ENCODE peak calls at places on chromosomes 7 and 10, in eight cellular contexts. One of them, this sample, is unnamed.

GRCh38 chr7:94391716-94392390 is 2.8 kb upstream of the COL1A2 start:
- DNase-seq in lower leg skin: no peak
- DNase-seq in neural crest cell: no peak
- DNase-seq in IMR-90: peak
- DNase-seq in fibroblast of mammary gland: peak
- DNase-seq in T-cell: no peak
- DNase-seq in spleen: no peak
- DNase-seq in NCI-H2171 treated with DMSO at 0.1 percent for 48 hours: no peak
- DNase-seq in this sample: no peak

GRCh38 chr10:129547583-129547982 is 80.5 kb downstream of the MGMT start:
- DNase-seq in IMR-90: peak
- DNase-seq in T-cell: no peak
- DNase-seq in fibroblast of mammary gland: no peak
- DNase-seq in lower leg skin: peak
- DNase-seq in spleen: no peak
- DNase-seq in neural crest cell: no peak
- DNase-seq in NCI-H2171 treated with DMSO at 0.1 percent for 48 hours: no peak
- DNase-seq in this sample: no peak

GRCh38 chr7:4882742-4883351 is 669 bp downstream of the RADIL start:
- DNase-seq in NCI-H2171 treated with DMSO at 0.1 percent for 48 hours: peak
- DNase-seq in spleen: no peak
- DNase-seq in fibroblast of mammary gland: no peak
- DNase-seq in T-cell: no peak
- DNase-seq in neural crest cell: no peak
- DNase-seq in IMR-90: no peak
- DNase-seq in lower leg skin: no peak
- DNase-seq in this sample: no peak

GRCh38 chr7:151088019-151088855 is 2.0 kb downstream of the AGAP3 start:
- DNase-seq in lower leg skin: no peak
- DNase-seq in IMR-90: no peak
- DNase-seq in spleen: no peak
- DNase-seq in NCI-H2171 treated with DMSO at 0.1 percent for 48 hours: peak
- DNase-seq in fibroblast of mammary gland: peak
- DNase-seq in T-cell: no peak
- DNase-seq in neural crest cell: no peak
- DNase-seq in this sample: no peak

GRCh38 chr10:48482207-48482606 is 122.7 kb downstream of the ARHGAP22 start:
- DNase-seq in fibroblast of mammary gland: no peak
- DNase-seq in IMR-90: no peak
- DNase-seq in neural crest cell: no peak
- DNase-seq in lower leg skin: no peak
- DNase-seq in T-cell: no peak
- DNase-seq in NCI-H2171 treated with DMSO at 0.1 percent for 48 hours: no peak
- DNase-seq in spleen: no peak
- DNase-seq in this sample: no peak

GRCh38 chr10:102234866-102235597 is 6.3 kb downstream of the PITX3 start:
- DNase-seq in NCI-H2171 treated with DMSO at 0.1 percent for 48 hours: no peak
- DNase-seq in T-cell: no peak
- DNase-seq in lower leg skin: peak
- DNase-seq in neural crest cell: no peak
- DNase-seq in fibroblast of mammary gland: no peak
- DNase-seq in spleen: no peak
- DNase-seq in IMR-90: no peak
- DNase-seq in this sample: no peak

GRCh38 chr7:130831817-130832481 is 97.9 kb upstream of the KLF14 start:
- DNase-seq in fibroblast of mammary gland: peak
- DNase-seq in lower leg skin: no peak
- DNase-seq in T-cell: no peak
- DNase-seq in IMR-90: peak
- DNase-seq in neural crest cell: peak
- DNase-seq in spleen: no peak
- DNase-seq in NCI-H2171 treated with DMSO at 0.1 percent for 48 hours: peak
- DNase-seq in this sample: no peak

GRCh38 chr10:102735065-102735562 is 8.6 kb upstream of the WBP1L start:
- DNase-seq in NCI-H2171 treated with DMSO at 0.1 percent for 48 hours: no peak
- DNase-seq in neural crest cell: no peak
- DNase-seq in fibroblast of mammary gland: peak
- DNase-seq in spleen: no peak
- DNase-seq in T-cell: no peak
- DNase-seq in IMR-90: no peak
- DNase-seq in lower leg skin: no peak
- DNase-seq in this sample: peak

GRCh38 chr7:50308301-50309129 is 4.0 kb downstream of the IKZF1 start:
- DNase-seq in neural crest cell: no peak
- DNase-seq in spleen: no peak
- DNase-seq in NCI-H2171 treated with DMSO at 0.1 percent for 48 hours: no peak
- DNase-seq in lower leg skin: no peak
- DNase-seq in fibroblast of mammary gland: no peak
- DNase-seq in T-cell: no peak
- DNase-seq in IMR-90: no peak
- DNase-seq in this sample: no peak

GRCh38 chr7:141362580-141363435 is 188.4 kb upstream of the AGK start:
- DNase-seq in spleen: no peak
- DNase-seq in lower leg skin: no peak
- DNase-seq in T-cell: no peak
- DNase-seq in IMR-90: peak
- DNase-seq in neural crest cell: no peak
- DNase-seq in fibroblast of mammary gland: peak
- DNase-seq in NCI-H2171 treated with DMSO at 0.1 percent for 48 hours: peak
- DNase-seq in this sample: no peak

GRCh38 chr10:6583447-6583846 is 3.4 kb upstream of the PRKCQ start:
- DNase-seq in neural crest cell: no peak
- DNase-seq in lower leg skin: peak
- DNase-seq in NCI-H2171 treated with DMSO at 0.1 percent for 48 hours: no peak
- DNase-seq in fibroblast of mammary gland: no peak
- DNase-seq in IMR-90: no peak
- DNase-seq in T-cell: peak
- DNase-seq in spleen: no peak
- DNase-seq in this sample: no peak

GRCh38 chr7:158066085-158066484 is 521.5 kb downstream of the PTPRN2 start:
- DNase-seq in T-cell: no peak
- DNase-seq in fibroblast of mammary gland: no peak
- DNase-seq in spleen: peak
- DNase-seq in IMR-90: no peak
- DNase-seq in lower leg skin: no peak
- DNase-seq in NCI-H2171 treated with DMSO at 0.1 percent for 48 hours: no peak
- DNase-seq in neural crest cell: no peak
- DNase-seq in this sample: no peak

GRCh38 chr10:131641231-131641630 is 259.6 kb upstream of the PPP2R2D start:
- DNase-seq in neural crest cell: no peak
- DNase-seq in lower leg skin: peak
- DNase-seq in T-cell: no peak
- DNase-seq in IMR-90: no peak
- DNase-seq in spleen: peak
- DNase-seq in NCI-H2171 treated with DMSO at 0.1 percent for 48 hours: no peak
- DNase-seq in fibroblast of mammary gland: no peak
- DNase-seq in this sample: no peak

GRCh38 chr10:26199841-26200240 is 16.7 kb upstream of the GAD2 start:
- DNase-seq in NCI-H2171 treated with DMSO at 0.1 percent for 48 hours: no peak
- DNase-seq in fibroblast of mammary gland: no peak
- DNase-seq in lower leg skin: no peak
- DNase-seq in spleen: no peak
- DNase-seq in neural crest cell: no peak
- DNase-seq in IMR-90: no peak
- DNase-seq in T-cell: no peak
- DNase-seq in this sample: no peak

GRCh38 chr10:24556746-24557742 is 166.6 kb downstream of the ARHGAP21 start:
- DNase-seq in NCI-H2171 treated with DMSO at 0.1 percent for 48 hours: peak
- DNase-seq in T-cell: no peak
- DNase-seq in lower leg skin: peak
- DNase-seq in IMR-90: peak
- DNase-seq in neural crest cell: peak
- DNase-seq in fibroblast of mammary gland: peak
- DNase-seq in spleen: no peak
- DNase-seq in this sample: no peak

GRCh38 chr10:24255115-24255895 is 46.4 kb downstream of the KIAA1217 start:
- DNase-seq in spleen: no peak
- DNase-seq in IMR-90: no peak
- DNase-seq in fibroblast of mammary gland: no peak
- DNase-seq in T-cell: no peak
- DNase-seq in neural crest cell: no peak
- DNase-seq in NCI-H2171 treated with DMSO at 0.1 percent for 48 hours: no peak
- DNase-seq in lower leg skin: peak
- DNase-seq in this sample: no peak

GRCh38 chr7:16563281-16564022 is 36.8 kb downstream of the LRRC72 start:
- DNase-seq in NCI-H2171 treated with DMSO at 0.1 percent for 48 hours: no peak
- DNase-seq in neural crest cell: no peak
- DNase-seq in fibroblast of mammary gland: peak
- DNase-seq in T-cell: no peak
- DNase-seq in spleen: no peak
- DNase-seq in lower leg skin: no peak
- DNase-seq in IMR-90: peak
- DNase-seq in this sample: no peak

GRCh38 chr7:19122018-19122588 is 4.7 kb upstream of the TWIST1 start:
- DNase-seq in IMR-90: peak
- DNase-seq in lower leg skin: no peak
- DNase-seq in NCI-H2171 treated with DMSO at 0.1 percent for 48 hours: peak
- DNase-seq in fibroblast of mammary gland: peak
- DNase-seq in spleen: no peak
- DNase-seq in neural crest cell: no peak
- DNase-seq in T-cell: no peak
- DNase-seq in this sample: no peak

GRCh38 chr10:125214283-125214570 is 53.9 kb upstream of the CTBP2 start:
- DNase-seq in T-cell: no peak
- DNase-seq in IMR-90: no peak
- DNase-seq in NCI-H2171 treated with DMSO at 0.1 percent for 48 hours: no peak
- DNase-seq in spleen: no peak
- DNase-seq in neural crest cell: no peak
- DNase-seq in lower leg skin: peak
- DNase-seq in fibroblast of mammary gland: no peak
- DNase-seq in this sample: no peak

GRCh38 chr10:117461766-117462423 is 80.7 kb upstream of the EMX2 start:
- DNase-seq in fibroblast of mammary gland: peak
- DNase-seq in NCI-H2171 treated with DMSO at 0.1 percent for 48 hours: no peak
- DNase-seq in lower leg skin: peak
- DNase-seq in IMR-90: peak
- DNase-seq in T-cell: no peak
- DNase-seq in neural crest cell: no peak
- DNase-seq in spleen: peak
- DNase-seq in this sample: no peak

GRCh38 chr7:127844707-127845331 is 186.4 kb downstream of the LRRC4 start:
- DNase-seq in fibroblast of mammary gland: peak
- DNase-seq in T-cell: no peak
- DNase-seq in spleen: no peak
- DNase-seq in neural crest cell: no peak
- DNase-seq in IMR-90: peak
- DNase-seq in NCI-H2171 treated with DMSO at 0.1 percent for 48 hours: peak
- DNase-seq in lower leg skin: no peak
- DNase-seq in this sample: no peak

GRCh38 chr7:33836797-33837355 is 68.5 kb upstream of the BMPER start:
- DNase-seq in IMR-90: peak
- DNase-seq in lower leg skin: no peak
- DNase-seq in fibroblast of mammary gland: peak
- DNase-seq in neural crest cell: no peak
- DNase-seq in spleen: no peak
- DNase-seq in T-cell: no peak
- DNase-seq in NCI-H2171 treated with DMSO at 0.1 percent for 48 hours: peak
- DNase-seq in this sample: no peak

GRCh38 chr7:43646603-43647313 is 63.9 kb downstream of the STK17A start:
- DNase-seq in lower leg skin: no peak
- DNase-seq in neural crest cell: no peak
- DNase-seq in IMR-90: peak
- DNase-seq in fibroblast of mammary gland: peak
- DNase-seq in T-cell: no peak
- DNase-seq in NCI-H2171 treated with DMSO at 0.1 percent for 48 hours: peak
- DNase-seq in spleen: no peak
- DNase-seq in this sample: no peak

GRCh38 chr10:31315453-31315852 is 3.6 kb upstream of the ZEB1 start:
- DNase-seq in neural crest cell: no peak
- DNase-seq in spleen: no peak
- DNase-seq in T-cell: no peak
- DNase-seq in fibroblast of mammary gland: peak
- DNase-seq in lower leg skin: no peak
- DNase-seq in IMR-90: peak
- DNase-seq in NCI-H2171 treated with DMSO at 0.1 percent for 48 hours: no peak
- DNase-seq in this sample: no peak

GRCh38 chr10:120755771-120756170 is 95.4 kb upstream of the WDR11 start:
- DNase-seq in spleen: no peak
- DNase-seq in fibroblast of mammary gland: no peak
- DNase-seq in lower leg skin: no peak
- DNase-seq in IMR-90: no peak
- DNase-seq in neural crest cell: no peak
- DNase-seq in T-cell: no peak
- DNase-seq in NCI-H2171 treated with DMSO at 0.1 percent for 48 hours: no peak
- DNase-seq in this sample: no peak

GRCh38 chr10:131477457-131478205 is 166.1 kb upstream of the TCERG1L start:
- DNase-seq in T-cell: no peak
- DNase-seq in fibroblast of mammary gland: no peak
- DNase-seq in lower leg skin: no peak
- DNase-seq in IMR-90: no peak
- DNase-seq in neural crest cell: no peak
- DNase-seq in NCI-H2171 treated with DMSO at 0.1 percent for 48 hours: no peak
- DNase-seq in spleen: no peak
- DNase-seq in this sample: no peak

GRCh38 chr10:63421591-63421990 is 44.2 kb downstream of the JMJD1C start:
- DNase-seq in neural crest cell: no peak
- DNase-seq in fibroblast of mammary gland: no peak
- DNase-seq in T-cell: peak
- DNase-seq in lower leg skin: no peak
- DNase-seq in IMR-90: no peak
- DNase-seq in spleen: no peak
- DNase-seq in NCI-H2171 treated with DMSO at 0.1 percent for 48 hours: no peak
- DNase-seq in this sample: no peak

GRCh38 chr10:132539431-132539839 is 1.8 kb downstream of the INPP5A start:
- DNase-seq in spleen: peak
- DNase-seq in neural crest cell: no peak
- DNase-seq in lower leg skin: no peak
- DNase-seq in IMR-90: no peak
- DNase-seq in fibroblast of mammary gland: no peak
- DNase-seq in NCI-H2171 treated with DMSO at 0.1 percent for 48 hours: no peak
- DNase-seq in T-cell: peak
- DNase-seq in this sample: no peak

GRCh38 chr7:100826546-100827329 is 585 bp downstream of the EPHB4 start:
- DNase-seq in lower leg skin: no peak
- DNase-seq in NCI-H2171 treated with DMSO at 0.1 percent for 48 hours: no peak
- DNase-seq in IMR-90: no peak
- DNase-seq in fibroblast of mammary gland: no peak
- DNase-seq in neural crest cell: no peak
- DNase-seq in spleen: no peak
- DNase-seq in T-cell: no peak
- DNase-seq in this sample: peak

GRCh38 chr10:72162978-72163377 is 52.8 kb upstream of the ANAPC16 start:
- DNase-seq in T-cell: no peak
- DNase-seq in fibroblast of mammary gland: peak
- DNase-seq in IMR-90: peak
- DNase-seq in NCI-H2171 treated with DMSO at 0.1 percent for 48 hours: no peak
- DNase-seq in spleen: no peak
- DNase-seq in lower leg skin: no peak
- DNase-seq in neural crest cell: no peak
- DNase-seq in this sample: no peak

GRCh38 chr7:107890493-107890961 is 456 bp upstream of the DLD start:
- DNase-seq in NCI-H2171 treated with DMSO at 0.1 percent for 48 hours: no peak
- DNase-seq in IMR-90: no peak
- DNase-seq in neural crest cell: no peak
- DNase-seq in T-cell: no peak
- DNase-seq in spleen: no peak
- DNase-seq in lower leg skin: no peak
- DNase-seq in fibroblast of mammary gland: no peak
- DNase-seq in this sample: no peak

GRCh38 chr10:88693392-88694020 is 12.5 kb upstream of the LIPK start:
- DNase-seq in fibroblast of mammary gland: peak
- DNase-seq in neural crest cell: no peak
- DNase-seq in spleen: no peak
- DNase-seq in NCI-H2171 treated with DMSO at 0.1 percent for 48 hours: no peak
- DNase-seq in lower leg skin: no peak
- DNase-seq in IMR-90: no peak
- DNase-seq in T-cell: no peak
- DNase-seq in this sample: no peak

GRCh38 chr10:101246639-101247038 is 17.4 kb upstream of the LBX1 start:
- DNase-seq in IMR-90: no peak
- DNase-seq in spleen: no peak
- DNase-seq in fibroblast of mammary gland: no peak
- DNase-seq in NCI-H2171 treated with DMSO at 0.1 percent for 48 hours: no peak
- DNase-seq in lower leg skin: no peak
- DNase-seq in neural crest cell: no peak
- DNase-seq in T-cell: no peak
- DNase-seq in this sample: no peak

GRCh38 chr10:86282664-86283465 is 83.7 kb downstream of the GRID1 start:
- DNase-seq in spleen: peak
- DNase-seq in IMR-90: no peak
- DNase-seq in T-cell: no peak
- DNase-seq in lower leg skin: peak
- DNase-seq in neural crest cell: no peak
- DNase-seq in NCI-H2171 treated with DMSO at 0.1 percent for 48 hours: no peak
- DNase-seq in fibroblast of mammary gland: no peak
- DNase-seq in this sample: no peak

This sample was measured in tibial nerve.